ENCODE peak calls at places on chromosomes 4 and X, in four cellular contexts. P, H, X and Z are unnamed samples.

GRCh38 chrX:119417376-119417775 is 18.2 kb downstream of the SLC25A43 start:
- DNase-seq in X (no peak), H (no peak), P (no peak), Z (no peak)

GRCh38 chr4:24001945-24002640 is 112.2 kb upstream of the PPARGC1A start:
- DNase-seq in X (no peak), P (peak; percentile 50), H (no peak), Z (no peak)

GRCh38 chr4:37719021-37719420 is 32.8 kb upstream of the RELL1 start:
- DNase-seq in P (peak; percentile 53), H (no peak), X (no peak), Z (no peak)

GRCh38 chrX:41275661-41276609 is 58.0 kb upstream of the DDX3X start:
- DNase-seq in H (no peak), X (peak; percentile 67), P (peak; percentile 37), Z (peak; percentile 56)

GRCh38 chr4:71932941-71933340 is 98.9 kb upstream of the NPFFR2 start:
- DNase-seq in X (no peak), H (no peak), P (peak; percentile 51), Z (no peak)

GRCh38 chr4:80307183-80307735 is 28.3 kb upstream of the CFAP299 start:
- DNase-seq in H (no peak), X (no peak), P (peak; percentile 71), Z (no peak)

GRCh38 chr4:165965503-165965902 is 92.5 kb downstream of the TLL1 start:
- DNase-seq in H (no peak), X (no peak), P (peak; percentile 69), Z (no peak)

GRCh38 chrX:139720979-139721378 is 13.0 kb upstream of the MCF2 start:
- DNase-seq in P (no peak), H (no peak), X (no peak), Z (no peak)

GRCh38 chr4:124053872-124054538 is 657.4 kb downstream of the SPRY1 start:
- DNase-seq in X (no peak), H (no peak), P (no peak), Z (no peak)

GRCh38 chr4:183738081-183738673 is 79.1 kb downstream of the TRAPPC11 start:
- DNase-seq in X (no peak), H (no peak), P (peak; percentile 96), Z (peak; percentile 44)

GRCh38 chr4:139933541-139933940 is 220.4 kb downstream of the MAML3 start:
- DNase-seq in X (no peak), P (no peak), H (no peak), Z (no peak)

GRCh38 chr4:100041646-100042045 is 91.6 kb upstream of the H2AZ1 start:
- DNase-seq in H (no peak), X (no peak), P (peak; percentile 25), Z (no peak)

GRCh38 chrX:118595501-118596042 is 100.0 kb downstream of the DOCK11 start:
- DNase-seq in H (no peak), X (no peak), P (no peak), Z (no peak)

GRCh38 chrX:16658284-16658683 is 8.3 kb downstream of the S100G start:
- DNase-seq in H (no peak), P (peak; percentile 38), X (no peak), Z (no peak)

GRCh38 chr4:109294468-109295020 is 7.9 kb downstream of the COL25A1 start:
- DNase-seq in P (no peak), X (no peak), H (no peak), Z (no peak)

GRCh38 chrX:28920554-28920953 is 333.3 kb downstream of the IL1RAPL1 start:
- DNase-seq in P (no peak), X (no peak), H (no peak), Z (no peak)

GRCh38 chr4:169079942-169080827 is 70.1 kb upstream of the CBR4 start:
- DNase-seq in P (peak; percentile 49), H (no peak), X (peak; percentile 40), Z (peak; percentile 63)